ENCODE peak calls at places on chromosomes 6 and 20, in six cellular contexts. N, E, K, I, C and Z are unnamed samples.

GRCh38 chr6:15689586-15690450 is 27.0 kb upstream of the DTNBP1 start:
- DNase-seq in C (no peak), K (no peak), I (peak; percentile 51), N (no peak), E (no peak), Z (no peak)

GRCh38 chr6:24646771-24647170 is 780 bp upstream of the KIAA0319 start:
- DNase-seq in E (no peak), C (no peak), I (peak; percentile 20), K (no peak), N (peak; percentile 62), Z (peak; percentile 11)

GRCh38 chr20:53883098-53883762 is 187.2 kb downstream of the BCAS1 start:
- DNase-seq in I (no peak), E (no peak), C (no peak), K (peak; percentile 48), N (peak; percentile 89), Z (no peak)

GRCh38 chr20:49297605-49298530 is 20.0 kb upstream of the ZNFX1 start:
- DNase-seq in C (no peak), I (no peak), E (no peak), K (no peak), N (no peak), Z (no peak)

GRCh38 chr6:106547053-106547414 is 82.3 kb downstream of the RTN4IP1 start:
- DNase-seq in N (no peak), K (no peak), C (no peak), I (peak; percentile 25), E (no peak), Z (no peak)

GRCh38 chr6:73264446-73264845 is 1.4 kb upstream of the KHDC1 start:
- DNase-seq in C (no peak), K (no peak), N (peak; percentile 13), E (no peak), I (no peak), Z (no peak)

GRCh38 chr20:14521016-14521415 is 183.6 kb upstream of the FLRT3 start:
- DNase-seq in I (no peak), C (no peak), N (no peak), K (no peak), E (no peak), Z (no peak)

GRCh38 chr6:161117329-161117707 is 125.7 kb downstream of the MAP3K4 start:
- DNase-seq in C (no peak), N (no peak), E (no peak), I (no peak), K (no peak), Z (no peak)

GRCh38 chr6:151481752-151482151 is 12.1 kb upstream of the CCDC170 start:
- DNase-seq in E (no peak), I (no peak), C (no peak), N (no peak), K (no peak), Z (no peak)

GRCh38 chr20:1171461-1172093 is 13.2 kb downstream of the TMEM74B start:
- DNase-seq in N (peak; percentile 12), K (no peak), C (no peak), I (peak; percentile 34), E (no peak), Z (no peak)

GRCh38 chr20:1225263-1225728 is 548 bp upstream of the RAD21L1 start:
- DNase-seq in E (no peak), I (no peak), K (peak; percentile 39), N (no peak), C (no peak), Z (no peak)

GRCh38 chr20:15643713-15644112 is 929.5 kb downstream of the KIF16B start:
- DNase-seq in E (no peak), C (no peak), K (no peak), I (peak; percentile 2), N (no peak), Z (no peak)

GRCh38 chr20:22701679-22702308 is 117.4 kb upstream of the FOXA2 start:
- DNase-seq in K (no peak), N (no peak), I (no peak), E (no peak), C (no peak), Z (no peak)

GRCh38 chr20:32473231-32474008 is 111.7 kb downstream of the NOL4L start:
- DNase-seq in E (no peak), C (no peak), K (no peak), I (no peak), N (no peak), Z (no peak)

GRCh38 chr20:4060054-4060795 is 44.9 kb upstream of the RNF24 start:
- DNase-seq in K (no peak), I (no peak), E (peak; percentile 91), C (no peak), N (no peak), Z (no peak)

GRCh38 chr6:68778356-68779020 is 143.4 kb downstream of the ADGRB3 start:
- DNase-seq in K (peak; percentile 74), I (peak; percentile 82), E (no peak), C (peak; percentile 67), N (peak; percentile 15), Z (peak; percentile 55)

GRCh38 chr20:39855799-39856198 is 833.2 kb downstream of the MAFB start:
- DNase-seq in C (no peak), N (peak; percentile 16), I (no peak), K (no peak), E (no peak), Z (no peak)

GRCh38 chr20:46010491-46011405 is 2.0 kb downstream of the MMP9 start:
- DNase-seq in K (no peak), C (peak; percentile 57), N (no peak), I (no peak), E (no peak), Z (no peak)

GRCh38 chr20:2156224-2156623 is 54.6 kb downstream of the STK35 start:
- DNase-seq in N (no peak), C (no peak), K (no peak), E (no peak), I (no peak), Z (no peak)

GRCh38 chr20:41222703-41223102 is 85.4 kb downstream of the PLCG1 start:
- DNase-seq in K (no peak), E (no peak), N (peak; percentile 37), C (no peak), I (peak; percentile 60), Z (no peak)

GRCh38 chr20:24778585-24779031 is 170.5 kb upstream of the CST7 start:
- DNase-seq in C (no peak), K (no peak), N (no peak), I (no peak), E (peak; percentile 81), Z (peak; percentile 73)

GRCh38 chr6:147204843-147205311 is 660 bp downstream of the STXBP5 start:
- DNase-seq in E (no peak), C (no peak), K (no peak), N (peak; percentile 14), I (no peak), Z (no peak)

GRCh38 chr20:59235226-59235625 is 65.2 kb upstream of the EDN3 start:
- DNase-seq in C (no peak), N (no peak), I (no peak), K (no peak), E (no peak), Z (no peak)

GRCh38 chr6:125528614-125529013 is 220.8 kb upstream of the HEY2 start:
- DNase-seq in N (no peak), E (no peak), C (no peak), I (no peak), K (no peak), Z (no peak)

GRCh38 chr6:32475392-32476206 is 35.9 kb downstream of the HLA-DRA start:
- DNase-seq in N (no peak), I (no peak), C (no peak), K (no peak), E (no peak), Z (no peak)

GRCh38 chr6:33929575-33930288 is 125.9 kb upstream of the MLN start:
- DNase-seq in N (no peak), K (peak; percentile 48), C (peak; percentile 7), I (no peak), E (no peak), Z (no peak)

GRCh38 chr6:83260577-83260976 is 67.4 kb downstream of the RWDD2A start:
- DNase-seq in K (no peak), C (no peak), E (no peak), N (no peak), I (no peak), Z (no peak)

GRCh38 chr6:17281497-17282481 is 628 bp downstream of the RBM24 start:
- DNase-seq in I (peak; percentile 25), N (peak; percentile 5), E (no peak), C (no peak), K (no peak), Z (no peak)

GRCh38 chr6:41720783-41721182 is 14.6 kb downstream of the TFEB start:
- DNase-seq in I (no peak), E (no peak), K (no peak), N (no peak), C (no peak), Z (no peak)

GRCh38 chr6:112289039-112289566 is 34.7 kb upstream of the LAMA4 start:
- DNase-seq in C (no peak), I (peak; percentile 97), E (no peak), N (no peak), K (peak; percentile 80), Z (no peak)